ENCODE peak calls at places on chromosomes 1 and 21, in five cellular contexts. One of them, this sample, is unnamed.

GRCh38 chr1:33364578-33364945 is 43.7 kb upstream of the A3GALT2 start:
- DNase-seq in left ventricle myocardium inferior: no peak
- DNase-seq in nucleus accumbens: no peak
- DNase-seq in iris pigment epithelial cell: no peak
- DNase-seq in activated CD4-positive, alpha-beta T cell treated with anti-CD3 and anti-CD28 coated beads, Interleukin-2, amount 50 U/mL, for 1 hour: no peak
- DNase-seq in this sample: no peak

GRCh38 chr1:66452982-66453381 is 81.0 kb upstream of the SGIP1 start:
- DNase-seq in nucleus accumbens: no peak
- DNase-seq in activated CD4-positive, alpha-beta T cell treated with anti-CD3 and anti-CD28 coated beads, Interleukin-2, amount 50 U/mL, for 1 hour: no peak
- DNase-seq in left ventricle myocardium inferior: no peak
- DNase-seq in iris pigment epithelial cell: no peak
- DNase-seq in this sample: no peak

GRCh38 chr1:24236170-24237045 is 49.3 kb upstream of the IFNLR1 start:
- DNase-seq in iris pigment epithelial cell: peak
- DNase-seq in activated CD4-positive, alpha-beta T cell treated with anti-CD3 and anti-CD28 coated beads, Interleukin-2, amount 50 U/mL, for 1 hour: no peak
- DNase-seq in nucleus accumbens: no peak
- DNase-seq in left ventricle myocardium inferior: no peak
- DNase-seq in this sample: peak

GRCh38 chr1:243447844-243448243 is 192.0 kb downstream of the SDCCAG8 start:
- DNase-seq in nucleus accumbens: no peak
- DNase-seq in left ventricle myocardium inferior: no peak
- DNase-seq in activated CD4-positive, alpha-beta T cell treated with anti-CD3 and anti-CD28 coated beads, Interleukin-2, amount 50 U/mL, for 1 hour: no peak
- DNase-seq in iris pigment epithelial cell: no peak
- DNase-seq in this sample: no peak

GRCh38 chr1:21764615-21765423 is 18.1 kb downstream of the USP48 start:
- DNase-seq in nucleus accumbens: no peak
- DNase-seq in left ventricle myocardium inferior: peak
- DNase-seq in iris pigment epithelial cell: peak
- DNase-seq in activated CD4-positive, alpha-beta T cell treated with anti-CD3 and anti-CD28 coated beads, Interleukin-2, amount 50 U/mL, for 1 hour: no peak
- DNase-seq in this sample: peak

GRCh38 chr1:240790851-240791250 is 178.9 kb upstream of the GREM2 start:
- DNase-seq in iris pigment epithelial cell: no peak
- DNase-seq in nucleus accumbens: no peak
- DNase-seq in activated CD4-positive, alpha-beta T cell treated with anti-CD3 and anti-CD28 coated beads, Interleukin-2, amount 50 U/mL, for 1 hour: no peak
- DNase-seq in left ventricle myocardium inferior: no peak
- DNase-seq in this sample: no peak

GRCh38 chr1:12472798-12473551 is 145.0 kb downstream of the DHRS3 start:
- DNase-seq in left ventricle myocardium inferior: no peak
- DNase-seq in activated CD4-positive, alpha-beta T cell treated with anti-CD3 and anti-CD28 coated beads, Interleukin-2, amount 50 U/mL, for 1 hour: peak
- DNase-seq in nucleus accumbens: no peak
- DNase-seq in iris pigment epithelial cell: peak
- DNase-seq in this sample: no peak

GRCh38 chr1:196002906-196003305 is 605.3 kb downstream of the KCNT2 start:
- DNase-seq in activated CD4-positive, alpha-beta T cell treated with anti-CD3 and anti-CD28 coated beads, Interleukin-2, amount 50 U/mL, for 1 hour: no peak
- DNase-seq in nucleus accumbens: no peak
- DNase-seq in left ventricle myocardium inferior: no peak
- DNase-seq in iris pigment epithelial cell: peak
- DNase-seq in this sample: peak

GRCh38 chr1:6869002-6869380 is 83.7 kb downstream of the CAMTA1 start:
- DNase-seq in nucleus accumbens: no peak
- DNase-seq in iris pigment epithelial cell: no peak
- DNase-seq in activated CD4-positive, alpha-beta T cell treated with anti-CD3 and anti-CD28 coated beads, Interleukin-2, amount 50 U/mL, for 1 hour: no peak
- DNase-seq in left ventricle myocardium inferior: no peak
- DNase-seq in this sample: peak

GRCh38 chr1:152035406-152036315 is 1.1 kb downstream of the S100A11 start:
- DNase-seq in nucleus accumbens: no peak
- DNase-seq in left ventricle myocardium inferior: no peak
- DNase-seq in activated CD4-positive, alpha-beta T cell treated with anti-CD3 and anti-CD28 coated beads, Interleukin-2, amount 50 U/mL, for 1 hour: no peak
- DNase-seq in iris pigment epithelial cell: no peak
- DNase-seq in this sample: peak

GRCh38 chr1:78892251-78892650 is 114.3 kb downstream of the ADGRL4 start:
- DNase-seq in activated CD4-positive, alpha-beta T cell treated with anti-CD3 and anti-CD28 coated beads, Interleukin-2, amount 50 U/mL, for 1 hour: no peak
- DNase-seq in iris pigment epithelial cell: peak
- DNase-seq in nucleus accumbens: no peak
- DNase-seq in left ventricle myocardium inferior: no peak
- DNase-seq in this sample: no peak

GRCh38 chr1:182095946-182096345 is 34.4 kb upstream of the ZNF648 start:
- DNase-seq in iris pigment epithelial cell: no peak
- DNase-seq in left ventricle myocardium inferior: no peak
- DNase-seq in nucleus accumbens: no peak
- DNase-seq in activated CD4-positive, alpha-beta T cell treated with anti-CD3 and anti-CD28 coated beads, Interleukin-2, amount 50 U/mL, for 1 hour: no peak
- DNase-seq in this sample: no peak

GRCh38 chr1:245718951-245719350 is 564.2 kb downstream of the KIF26B start:
- DNase-seq in iris pigment epithelial cell: no peak
- DNase-seq in nucleus accumbens: no peak
- DNase-seq in activated CD4-positive, alpha-beta T cell treated with anti-CD3 and anti-CD28 coated beads, Interleukin-2, amount 50 U/mL, for 1 hour: no peak
- DNase-seq in left ventricle myocardium inferior: no peak
- DNase-seq in this sample: no peak

GRCh38 chr1:96962807-96963206 is 241.2 kb downstream of the PTBP2 start:
- DNase-seq in left ventricle myocardium inferior: no peak
- DNase-seq in iris pigment epithelial cell: peak
- DNase-seq in nucleus accumbens: no peak
- DNase-seq in activated CD4-positive, alpha-beta T cell treated with anti-CD3 and anti-CD28 coated beads, Interleukin-2, amount 50 U/mL, for 1 hour: no peak
- DNase-seq in this sample: peak

GRCh38 chr1:181604482-181604881 is 121.2 kb downstream of the CACNA1E start:
- DNase-seq in iris pigment epithelial cell: no peak
- DNase-seq in activated CD4-positive, alpha-beta T cell treated with anti-CD3 and anti-CD28 coated beads, Interleukin-2, amount 50 U/mL, for 1 hour: no peak
- DNase-seq in left ventricle myocardium inferior: no peak
- DNase-seq in nucleus accumbens: no peak
- DNase-seq in this sample: no peak

GRCh38 chr1:154386643-154387352 is 18.3 kb upstream of the IL6R start:
- DNase-seq in nucleus accumbens: no peak
- DNase-seq in left ventricle myocardium inferior: no peak
- DNase-seq in activated CD4-positive, alpha-beta T cell treated with anti-CD3 and anti-CD28 coated beads, Interleukin-2, amount 50 U/mL, for 1 hour: peak
- DNase-seq in iris pigment epithelial cell: no peak
- DNase-seq in this sample: no peak

GRCh38 chr1:152873495-152873894 is 4.6 kb upstream of the SMCP start:
- DNase-seq in nucleus accumbens: no peak
- DNase-seq in activated CD4-positive, alpha-beta T cell treated with anti-CD3 and anti-CD28 coated beads, Interleukin-2, amount 50 U/mL, for 1 hour: no peak
- DNase-seq in iris pigment epithelial cell: no peak
- DNase-seq in left ventricle myocardium inferior: no peak
- DNase-seq in this sample: no peak

GRCh38 chr1:226778657-226779058 is 39.6 kb upstream of the ITPKB start:
- DNase-seq in activated CD4-positive, alpha-beta T cell treated with anti-CD3 and anti-CD28 coated beads, Interleukin-2, amount 50 U/mL, for 1 hour: no peak
- DNase-seq in left ventricle myocardium inferior: no peak
- DNase-seq in iris pigment epithelial cell: peak
- DNase-seq in nucleus accumbens: no peak
- DNase-seq in this sample: peak

GRCh38 chr1:21621051-21621450 is 48.1 kb downstream of the RAP1GAP start:
- DNase-seq in nucleus accumbens: no peak
- DNase-seq in iris pigment epithelial cell: no peak
- DNase-seq in left ventricle myocardium inferior: no peak
- DNase-seq in activated CD4-positive, alpha-beta T cell treated with anti-CD3 and anti-CD28 coated beads, Interleukin-2, amount 50 U/mL, for 1 hour: no peak
- DNase-seq in this sample: no peak

GRCh38 chr1:155911156-155912055 is at the start of gene RIT1:
- DNase-seq in nucleus accumbens: peak
- DNase-seq in left ventricle myocardium inferior: peak
- DNase-seq in activated CD4-positive, alpha-beta T cell treated with anti-CD3 and anti-CD28 coated beads, Interleukin-2, amount 50 U/mL, for 1 hour: peak
- DNase-seq in iris pigment epithelial cell: peak
- DNase-seq in this sample: peak

GRCh38 chr1:84956655-84957054 is 40.3 kb downstream of the MCOLN2 start:
- DNase-seq in activated CD4-positive, alpha-beta T cell treated with anti-CD3 and anti-CD28 coated beads, Interleukin-2, amount 50 U/mL, for 1 hour: no peak
- DNase-seq in nucleus accumbens: no peak
- DNase-seq in iris pigment epithelial cell: no peak
- DNase-seq in left ventricle myocardium inferior: no peak
- DNase-seq in this sample: no peak

GRCh38 chr1:167566766-167567165 is 13.2 kb upstream of the CREG1 start:
- DNase-seq in left ventricle myocardium inferior: no peak
- DNase-seq in nucleus accumbens: no peak
- DNase-seq in activated CD4-positive, alpha-beta T cell treated with anti-CD3 and anti-CD28 coated beads, Interleukin-2, amount 50 U/mL, for 1 hour: no peak
- DNase-seq in iris pigment epithelial cell: no peak
- DNase-seq in this sample: no peak

GRCh38 chr1:36119451-36119850 is 5.6 kb downstream of the COL8A2 start:
- DNase-seq in nucleus accumbens: no peak
- DNase-seq in activated CD4-positive, alpha-beta T cell treated with anti-CD3 and anti-CD28 coated beads, Interleukin-2, amount 50 U/mL, for 1 hour: no peak
- DNase-seq in iris pigment epithelial cell: no peak
- DNase-seq in left ventricle myocardium inferior: no peak
- DNase-seq in this sample: peak

GRCh38 chr21:42097860-42098259 is 26.7 kb downstream of the UMODL1 start:
- DNase-seq in nucleus accumbens: no peak
- DNase-seq in left ventricle myocardium inferior: no peak
- DNase-seq in activated CD4-positive, alpha-beta T cell treated with anti-CD3 and anti-CD28 coated beads, Interleukin-2, amount 50 U/mL, for 1 hour: no peak
- DNase-seq in iris pigment epithelial cell: peak
- DNase-seq in this sample: peak

GRCh38 chr1:23923592-23924495 is 10.7 kb upstream of the CNR2 start:
- DNase-seq in left ventricle myocardium inferior: no peak
- DNase-seq in iris pigment epithelial cell: no peak
- DNase-seq in nucleus accumbens: no peak
- DNase-seq in activated CD4-positive, alpha-beta T cell treated with anti-CD3 and anti-CD28 coated beads, Interleukin-2, amount 50 U/mL, for 1 hour: no peak
- DNase-seq in this sample: no peak

GRCh38 chr1:183148599-183148998 is 37.5 kb upstream of the LAMC2 start:
- DNase-seq in left ventricle myocardium inferior: no peak
- DNase-seq in iris pigment epithelial cell: peak
- DNase-seq in nucleus accumbens: no peak
- DNase-seq in activated CD4-positive, alpha-beta T cell treated with anti-CD3 and anti-CD28 coated beads, Interleukin-2, amount 50 U/mL, for 1 hour: no peak
- DNase-seq in this sample: peak

GRCh38 chr1:17244826-17245740 is 3.8 kb upstream of the PADI3 start:
- DNase-seq in left ventricle myocardium inferior: no peak
- DNase-seq in activated CD4-positive, alpha-beta T cell treated with anti-CD3 and anti-CD28 coated beads, Interleukin-2, amount 50 U/mL, for 1 hour: no peak
- DNase-seq in iris pigment epithelial cell: no peak
- DNase-seq in nucleus accumbens: no peak
- DNase-seq in this sample: no peak

GRCh38 chr1:167643471-167643870 is 13.4 kb downstream of the RCSD1 start:
- DNase-seq in activated CD4-positive, alpha-beta T cell treated with anti-CD3 and anti-CD28 coated beads, Interleukin-2, amount 50 U/mL, for 1 hour: no peak
- DNase-seq in left ventricle myocardium inferior: no peak
- DNase-seq in iris pigment epithelial cell: no peak
- DNase-seq in nucleus accumbens: no peak
- DNase-seq in this sample: no peak

GRCh38 chr1:77465139-77465538 is 183.3 kb downstream of the AK5 start:
- DNase-seq in iris pigment epithelial cell: no peak
- DNase-seq in nucleus accumbens: no peak
- DNase-seq in left ventricle myocardium inferior: no peak
- DNase-seq in activated CD4-positive, alpha-beta T cell treated with anti-CD3 and anti-CD28 coated beads, Interleukin-2, amount 50 U/mL, for 1 hour: no peak
- DNase-seq in this sample: no peak

GRCh38 chr1:114310771-114311251 is 157.1 kb upstream of the SYT6 start:
- DNase-seq in nucleus accumbens: no peak
- DNase-seq in activated CD4-positive, alpha-beta T cell treated with anti-CD3 and anti-CD28 coated beads, Interleukin-2, amount 50 U/mL, for 1 hour: no peak
- DNase-seq in left ventricle myocardium inferior: no peak
- DNase-seq in iris pigment epithelial cell: peak
- DNase-seq in this sample: peak

GRCh38 chr1:34973326-34973725 is 11.8 kb downstream of the TMEM35B start:
- DNase-seq in nucleus accumbens: no peak
- DNase-seq in iris pigment epithelial cell: no peak
- DNase-seq in left ventricle myocardium inferior: no peak
- DNase-seq in activated CD4-positive, alpha-beta T cell treated with anti-CD3 and anti-CD28 coated beads, Interleukin-2, amount 50 U/mL, for 1 hour: no peak
- DNase-seq in this sample: no peak

GRCh38 chr1:14894811-14895524 is 258.6 kb upstream of the TMEM51 start:
- DNase-seq in nucleus accumbens: peak
- DNase-seq in iris pigment epithelial cell: no peak
- DNase-seq in left ventricle myocardium inferior: no peak
- DNase-seq in activated CD4-positive, alpha-beta T cell treated with anti-CD3 and anti-CD28 coated beads, Interleukin-2, amount 50 U/mL, for 1 hour: no peak
- DNase-seq in this sample: peak

GRCh38 chr1:77671836-77672235 is 10.6 kb downstream of the ZZZ3 start:
- DNase-seq in iris pigment epithelial cell: peak
- DNase-seq in activated CD4-positive, alpha-beta T cell treated with anti-CD3 and anti-CD28 coated beads, Interleukin-2, amount 50 U/mL, for 1 hour: no peak
- DNase-seq in left ventricle myocardium inferior: no peak
- DNase-seq in nucleus accumbens: no peak
- DNase-seq in this sample: peak

GRCh38 chr1:108695515-108695914 is 3.4 kb downstream of the PRPF38B start:
- DNase-seq in iris pigment epithelial cell: no peak
- DNase-seq in activated CD4-positive, alpha-beta T cell treated with anti-CD3 and anti-CD28 coated beads, Interleukin-2, amount 50 U/mL, for 1 hour: no peak
- DNase-seq in left ventricle myocardium inferior: no peak
- DNase-seq in nucleus accumbens: no peak
- DNase-seq in this sample: no peak

GRCh38 chr1:228281631-228282328 is 73.9 kb downstream of the OBSCN start:
- DNase-seq in nucleus accumbens: no peak
- DNase-seq in activated CD4-positive, alpha-beta T cell treated with anti-CD3 and anti-CD28 coated beads, Interleukin-2, amount 50 U/mL, for 1 hour: no peak
- DNase-seq in iris pigment epithelial cell: no peak
- DNase-seq in left ventricle myocardium inferior: no peak
- DNase-seq in this sample: no peak

GRCh38 chr1:114956570-114956969 is 73.1 kb upstream of the TSHB start:
- DNase-seq in left ventricle myocardium inferior: no peak
- DNase-seq in activated CD4-positive, alpha-beta T cell treated with anti-CD3 and anti-CD28 coated beads, Interleukin-2, amount 50 U/mL, for 1 hour: no peak
- DNase-seq in nucleus accumbens: no peak
- DNase-seq in iris pigment epithelial cell: peak
- DNase-seq in this sample: peak

GRCh38 chr1:221782461-221782860 is 40.6 kb upstream of the DUSP10 start:
- DNase-seq in nucleus accumbens: no peak
- DNase-seq in left ventricle myocardium inferior: no peak
- DNase-seq in iris pigment epithelial cell: no peak
- DNase-seq in activated CD4-positive, alpha-beta T cell treated with anti-CD3 and anti-CD28 coated beads, Interleukin-2, amount 50 U/mL, for 1 hour: no peak
- DNase-seq in this sample: peak

GRCh38 chr1:82517586-82517985 is 716.9 kb downstream of the ADGRL2 start:
- DNase-seq in nucleus accumbens: no peak
- DNase-seq in activated CD4-positive, alpha-beta T cell treated with anti-CD3 and anti-CD28 coated beads, Interleukin-2, amount 50 U/mL, for 1 hour: no peak
- DNase-seq in iris pigment epithelial cell: peak
- DNase-seq in left ventricle myocardium inferior: peak
- DNase-seq in this sample: peak